ENCODE peak calls at places on chromosome 6, in seven cellular contexts. W is mesendoderm, M is mesenchymal stem cell, Z is H9, G is trophoblast cell, N is neuronal stem cell, S is H1. C is an unnamed sample.

GRCh38 chr6:6515691-6516607 is 72.6 kb upstream of the LY86 start:
- DNase-seq in W (no peak), M (no peak), Z (no peak), G (no peak), N (no peak), S (no peak), C (no peak)

GRCh38 chr6:130143709-130144108 is 79.0 kb downstream of the SAMD3 start:
- DNase-seq in W (no peak), M (peak), Z (no peak), G (no peak), N (no peak), S (no peak), C (peak)

GRCh38 chr6:163826668-163827067 is 412.1 kb downstream of the QKI start:
- DNase-seq in W (no peak), M (no peak), Z (no peak), G (peak), N (no peak), S (no peak), C (no peak)

GRCh38 chr6:106750146-106750900 is 120.9 kb downstream of the QRSL1 start:
- DNase-seq in W (no peak), M (no peak), Z (no peak), G (peak), N (no peak), S (no peak), C (no peak)

GRCh38 chr6:155247618-155248017 is 16.2 kb upstream of the CLDN20 start:
- DNase-seq in W (peak), M (no peak), Z (no peak), G (no peak), N (no peak), S (no peak), C (peak)

GRCh38 chr6:37127961-37128862 is 41.7 kb upstream of the PIM1 start:
- DNase-seq in W (peak), M (peak), Z (no peak), G (peak), N (no peak), S (no peak), C (peak)

GRCh38 chr6:55776131-55776530 is 99.3 kb downstream of the BMP5 start:
- DNase-seq in W (no peak), M (no peak), Z (no peak), G (no peak), N (no peak), S (no peak), C (no peak)

GRCh38 chr6:149166324-149166723 is 151.2 kb upstream of the TAB2 start:
- DNase-seq in W (peak), M (no peak), Z (no peak), G (no peak), N (no peak), S (no peak), C (no peak)

GRCh38 chr6:151796842-151797530 is 10.5 kb upstream of the ESR1 start:
- DNase-seq in W (no peak), M (no peak), Z (no peak), G (no peak), N (no peak), S (no peak), C (no peak)

GRCh38 chr6:169536446-169537170 is 165.2 kb downstream of the WDR27 start:
- DNase-seq in W (no peak), M (peak), Z (no peak), G (no peak), N (no peak), S (no peak), C (peak)

GRCh38 chr6:116298273-116298672 is 18.5 kb upstream of the TSPYL1 start:
- DNase-seq in W (no peak), M (no peak), Z (no peak), G (no peak), N (no peak), S (no peak), C (no peak)

GRCh38 chr6:117919775-117920492 is 12.9 kb downstream of the SLC35F1 start:
- DNase-seq in W (peak), M (peak), Z (peak), G (no peak), N (peak), S (peak), C (no peak)

GRCh38 chr6:56314683-56315523 is 67.5 kb upstream of the COL21A1 start:
- DNase-seq in W (peak), M (peak), Z (peak), G (peak), N (peak), S (peak), C (peak)

GRCh38 chr6:12605888-12606345 is 110.7 kb upstream of the PHACTR1 start:
- DNase-seq in W (peak), M (peak), Z (peak), G (peak), N (peak), S (peak), C (peak)

GRCh38 chr6:27608916-27609883 is 136.3 kb upstream of the ZNF184 start:
- DNase-seq in W (peak), M (peak), Z (peak), G (peak), N (no peak), S (peak), C (peak)

GRCh38 chr6:34341481-34341971 is 50.9 kb downstream of the NUDT3 start:
- DNase-seq in W (no peak), M (peak), Z (no peak), G (no peak), N (no peak), S (no peak), C (peak)

GRCh38 chr6:111520519-111520918 is 37.5 kb upstream of the REV3L start:
- DNase-seq in W (no peak), M (no peak), Z (no peak), G (no peak), N (no peak), S (no peak), C (no peak)

GRCh38 chr6:141103246-141103645 is 1029.5 kb upstream of the GJE1 start:
- DNase-seq in W (no peak), M (no peak), Z (no peak), G (no peak), N (no peak), S (no peak), C (peak)

GRCh38 chr6:101290346-101290745 is 103.2 kb upstream of the GRIK2 start:
- DNase-seq in W (no peak), M (no peak), Z (no peak), G (no peak), N (no peak), S (no peak), C (no peak)

GRCh38 chr6:170255426-170256125 is 35.3 kb downstream of the DLL1 start:
- DNase-seq in W (no peak), M (no peak), Z (no peak), G (no peak), N (no peak), S (no peak), C (no peak)

GRCh38 chr6:40477246-40478126 is 109.7 kb downstream of the LRFN2 start:
- DNase-seq in W (peak), M (peak), Z (peak), G (no peak), N (peak), S (no peak), C (no peak)

GRCh38 chr6:135281227-135281626 is 100.1 kb downstream of the MYB start:
- DNase-seq in W (no peak), M (peak), Z (no peak), G (no peak), N (no peak), S (no peak), C (no peak)

GRCh38 chr6:52995913-52996685 is 1.0 kb upstream of the GSTA4 start:
- DNase-seq in W (peak), M (peak), Z (peak), G (peak), N (peak), S (peak), C (peak)

GRCh38 chr6:79330723-79331122 is 96.2 kb upstream of the HMGN3 start:
- DNase-seq in W (no peak), M (no peak), Z (no peak), G (no peak), N (no peak), S (no peak), C (no peak)

GRCh38 chr6:16948376-16948775 is 153.5 kb upstream of the STMND1 start:
- DNase-seq in W (no peak), M (peak), Z (no peak), G (no peak), N (no peak), S (no peak), C (peak)

GRCh38 chr6:8439601-8440268 is 4.4 kb upstream of the SLC35B3 start:
- DNase-seq in W (no peak), M (no peak), Z (no peak), G (no peak), N (no peak), S (no peak), C (no peak)

GRCh38 chr6:132648356-132648755 is 10.6 kb downstream of the TAAR1 start:
- DNase-seq in W (no peak), M (peak), Z (no peak), G (peak), N (no peak), S (no peak), C (peak)

GRCh38 chr6:31180500-31180899 is 10.0 kb upstream of the POU5F1 start:
- DNase-seq in W (peak), M (no peak), Z (peak), G (peak), N (no peak), S (peak), C (no peak)

GRCh38 chr6:166957087-166957804 is 896 bp upstream of the RNASET2 start:
- DNase-seq in W (peak), M (peak), Z (peak), G (no peak), N (peak), S (peak), C (no peak)

GRCh38 chr6:79694623-79695311 is 63.6 kb downstream of the SH3BGRL2 start:
- DNase-seq in W (peak), M (no peak), Z (no peak), G (no peak), N (no peak), S (no peak), C (no peak)

GRCh38 chr6:30720738-30721197 is 616 bp downstream of the TUBB start:
- DNase-seq in W (peak), M (peak), Z (peak), G (peak), N (no peak), S (peak), C (peak)

GRCh38 chr6:112906737-112907136 is 559.6 kb downstream of the RFPL4B start:
- DNase-seq in W (no peak), M (peak), Z (no peak), G (no peak), N (no peak), S (no peak), C (peak)

GRCh38 chr6:12725263-12725662 is 8.7 kb downstream of the PHACTR1 start:
- DNase-seq in W (no peak), M (no peak), Z (no peak), G (no peak), N (no peak), S (no peak), C (no peak)

GRCh38 chr6:134245691-134246090 is 72.2 kb downstream of the SGK1 start:
- DNase-seq in W (no peak), M (no peak), Z (no peak), G (no peak), N (no peak), S (no peak), C (no peak)

GRCh38 chr6:42287756-42288155 is 70.1 kb upstream of the MRPS10 start:
- DNase-seq in W (no peak), M (no peak), Z (no peak), G (no peak), N (no peak), S (no peak), C (no peak)
- H2AK5ac ChIP-seq in W (no peak), M (no peak), Z (no peak), G (no peak), N (no peak), S (no peak), C (no peak)

DNA sequence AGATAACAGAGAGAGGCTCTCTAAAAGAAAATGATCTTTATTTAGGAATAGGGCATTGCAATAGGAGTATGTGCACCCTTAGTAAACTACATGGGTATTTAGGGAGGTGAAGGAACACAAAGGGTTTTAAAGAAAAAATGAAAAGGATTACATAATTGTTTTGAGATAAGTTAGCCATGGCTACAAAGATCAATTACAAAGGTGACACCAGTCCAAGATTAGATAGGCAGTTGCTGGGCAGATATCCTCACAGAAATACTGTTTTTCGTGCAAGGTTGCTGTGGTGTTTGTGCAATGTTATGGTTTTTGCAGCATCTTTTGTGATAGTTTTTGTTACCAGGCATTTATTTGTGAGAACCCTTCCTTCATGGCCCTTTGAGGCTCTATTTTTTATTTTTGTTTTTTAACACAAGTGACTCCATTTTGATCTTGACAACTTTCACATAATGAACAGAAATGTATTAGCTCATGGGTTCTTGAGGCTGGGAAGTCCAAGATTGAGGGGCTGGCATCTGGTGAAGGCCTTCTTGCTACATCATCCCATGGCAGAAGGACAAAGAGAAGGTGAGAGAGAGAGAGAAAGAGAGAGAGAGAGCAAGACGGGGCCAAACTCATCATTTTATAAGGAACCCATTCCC is 5.6 kb upstream of the CCNC start:
- DNase-seq in W (no peak), M (no peak), Z (no peak), G (no peak), N (no peak), S (no peak), C (no peak)
- H4K8ac ChIP-seq in W (no peak), M (no peak), Z (no peak), G (no peak), N (no peak), S (no peak), C (no peak)

GRCh38 chr6:39375405-39375804 is 52.9 kb upstream of the KCNK16 start:
- DNase-seq in W (no peak), M (no peak), Z (no peak), G (no peak), N (no peak), S (no peak), C (no peak)

GRCh38 chr6:39380837-39381534 is 58.5 kb upstream of the KCNK16 start:
- DNase-seq in W (no peak), M (no peak), Z (no peak), G (no peak), N (no peak), S (no peak), C (no peak)

GRCh38 chr6:39378175-39378889 is 55.8 kb upstream of the KCNK16 start:
- DNase-seq in W (no peak), M (no peak), Z (no peak), G (no peak), N (no peak), S (no peak), C (no peak)

GRCh38 chr6:39379026-39379425 is 56.5 kb upstream of the KCNK16 start:
- DNase-seq in W (no peak), M (no peak), Z (no peak), G (no peak), N (no peak), S (no peak), C (no peak)

GRCh38 chr6:39377530-39377929 is 55.0 kb upstream of the KCNK16 start:
- DNase-seq in W (peak), M (peak), Z (peak), G (peak), N (peak), S (peak), C (peak)
- H2AK5ac ChIP-seq in W (no peak), M (no peak), Z (no peak), G (no peak), N (no peak), S (no peak), C (no peak)

DNA sequence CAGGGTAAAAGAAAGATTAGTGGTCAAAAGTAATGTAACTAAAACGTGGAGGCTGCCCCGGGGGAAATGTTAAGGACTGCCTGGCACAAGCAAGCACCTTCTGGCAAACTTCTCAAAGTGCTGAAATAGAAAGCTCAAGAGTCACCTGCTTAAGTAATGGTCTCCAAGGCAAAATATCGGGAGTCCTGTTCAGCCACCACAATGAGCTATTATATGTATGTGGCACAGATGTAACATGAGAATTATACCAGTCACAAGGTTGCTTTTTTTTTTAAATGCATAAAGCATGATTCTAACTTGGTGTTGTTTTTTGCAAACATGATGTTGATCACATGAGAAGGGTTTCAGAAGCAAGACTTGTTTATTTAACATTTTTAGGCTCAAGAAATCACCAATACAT is 244.4 kb upstream of the JARID2 start:
- DNase-seq in W (no peak), M (no peak), Z (no peak), G (no peak), N (no peak), S (no peak), C (no peak)
- H4K8ac ChIP-seq in W (no peak), M (no peak), Z (no peak), G (no peak), N (no peak), S (no peak), C (no peak)

GRCh38 chr6:127515794-127516675 is 3.1 kb downstream of the MTCL3 start:
- DNase-seq in W (peak), M (peak), Z (peak), G (peak), N (peak), S (peak), C (peak)
- H2AK5ac ChIP-seq in W (no peak), M (no peak), Z (no peak), G (no peak), N (no peak), S (no peak), C (no peak)

GRCh38 chr6:93900142-93900541 is 480.8 kb upstream of the EPHA7 start:
- DNase-seq in W (no peak), M (no peak), Z (no peak), G (no peak), N (no peak), S (no peak), C (no peak)

GRCh38 chr6:93896081-93896480 is 476.7 kb upstream of the EPHA7 start:
- DNase-seq in W (no peak), M (no peak), Z (no peak), G (no peak), N (no peak), S (no peak), C (no peak)

GRCh38 chr6:93889713-93890112 is 470.4 kb upstream of the EPHA7 start:
- DNase-seq in W (no peak), M (no peak), Z (no peak), G (no peak), N (no peak), S (no peak), C (no peak)

GRCh38 chr6:93894521-93894920 is 475.2 kb upstream of the EPHA7 start:
- DNase-seq in W (no peak), M (peak), Z (no peak), G (no peak), N (no peak), S (no peak), C (no peak)
- H4K8ac ChIP-seq in W (no peak), M (no peak), Z (no peak), G (no peak), N (no peak), S (no peak), C (no peak)

DNA sequence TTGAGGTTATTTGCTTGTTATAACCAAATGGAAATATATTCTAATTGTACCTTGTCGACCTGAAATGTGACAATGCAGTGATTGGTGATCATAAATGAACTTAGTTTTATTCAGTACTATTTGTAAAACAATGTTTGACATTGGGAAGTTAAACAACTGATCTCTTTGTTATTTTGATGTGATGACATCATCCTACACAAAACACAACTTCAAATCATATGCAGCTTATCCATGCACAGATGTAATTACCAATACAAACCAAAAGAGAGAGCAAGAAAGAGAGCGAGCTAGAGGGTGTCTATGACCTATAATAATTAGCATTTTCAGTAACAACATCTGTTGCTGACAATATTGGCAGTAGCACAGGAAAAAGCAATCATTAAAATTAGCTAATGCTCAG is 320.9 kb downstream of the UTRN start:
- DNase-seq in W (no peak), M (no peak), Z (no peak), G (no peak), N (no peak), S (no peak), C (no peak)
- H2AK5ac ChIP-seq in W (no peak), M (no peak), Z (no peak), G (no peak), N (no peak), S (no peak), C (no peak)

GRCh38 chr6:142542704-142543233 is 241.0 kb downstream of the ADGRG6 start:
- DNase-seq in W (peak), M (no peak), Z (no peak), G (peak), N (no peak), S (no peak), C (peak)

GRCh38 chr6:142545147-142545546 is 243.3 kb downstream of the ADGRG6 start:
- DNase-seq in W (no peak), M (no peak), Z (no peak), G (no peak), N (no peak), S (no peak), C (no peak)

GRCh38 chr6:142548571-142548970 is 246.8 kb downstream of the ADGRG6 start:
- DNase-seq in W (no peak), M (no peak), Z (no peak), G (no peak), N (no peak), S (no peak), C (no peak)

GRCh38 chr6:142543576-142543975 is 241.8 kb downstream of the ADGRG6 start:
- DNase-seq in W (no peak), M (no peak), Z (no peak), G (no peak), N (no peak), S (no peak), C (no peak)

DNA sequence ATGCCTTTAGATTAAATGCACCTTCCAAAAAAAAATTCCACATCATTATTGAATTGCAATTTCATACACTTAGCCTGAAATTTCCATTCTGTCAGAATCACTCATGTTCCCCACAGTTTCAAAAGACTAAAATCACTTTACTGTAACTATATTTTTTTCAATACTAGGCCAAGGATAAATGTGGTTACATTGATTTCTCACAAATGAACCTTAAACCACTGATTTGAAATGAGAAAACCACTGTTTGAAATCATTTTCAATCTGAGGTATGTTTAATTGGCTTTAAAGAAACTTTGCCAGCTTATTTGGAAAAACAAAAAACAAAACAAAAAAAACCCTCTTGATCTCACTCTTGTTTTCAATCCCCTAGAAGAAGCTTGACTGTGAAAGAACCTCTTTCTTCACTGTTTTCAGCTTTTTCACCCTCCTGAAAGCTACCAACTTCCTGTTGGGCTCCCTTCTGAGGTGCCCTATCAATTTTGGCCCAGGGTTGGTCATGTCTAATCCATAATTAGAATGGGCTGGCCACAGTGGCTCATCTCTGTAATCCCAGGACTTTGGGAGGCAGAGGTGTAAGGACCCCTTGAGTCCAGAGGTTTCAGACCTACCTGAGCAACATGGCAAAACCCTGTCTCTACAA is 242.5 kb downstream of the ADGRG6 start:
- DNase-seq in W (no peak), M (no peak), Z (no peak), G (no peak), N (no peak), S (no peak), C (no peak)
- H4K8ac ChIP-seq in W (no peak), M (no peak), Z (no peak), G (no peak), N (no peak), S (no peak), C (no peak)